ENCODE peak calls at places on chromosome 6, in four cellular contexts. A is GM06990, O is iPS DF 6.9, V is uterus. W is an unnamed sample.

GRCh38 chr6:140041056-140041455 is 666.6 kb upstream of the CITED2 start:
- DNase-seq in A (no peak), O (no peak), V (no peak), W (peak; percentile 65)

GRCh38 chr6:38938741-38939140 is 109.8 kb upstream of the GLP1R start:
- DNase-seq in A (no peak), O (no peak), V (no peak), W (no peak)

GRCh38 chr6:333379-334002 is 41.2 kb downstream of the DUSP22 start:
- DNase-seq in A (no peak), O (no peak), V (no peak), W (no peak)

GRCh38 chr6:152099816-152100618 is 292.5 kb downstream of the ESR1 start:
- DNase-seq in A (no peak), O (no peak), V (no peak), W (peak; percentile 70)

GRCh38 chr6:25227854-25228253 is 51.3 kb upstream of the CARMIL1 start:
- DNase-seq in A (no peak), O (no peak), V (no peak), W (no peak)

GRCh38 chr6:134533991-134534390 is 216.1 kb upstream of the SGK1 start:
- DNase-seq in A (no peak), O (no peak), V (no peak), W (no peak)

GRCh38 chr6:19472168-19472567 is 365.0 kb upstream of the ID4 start:
- DNase-seq in A (no peak), O (no peak), V (no peak), W (peak; percentile 91)

GRCh38 chr6:79604583-79605037 is 26.5 kb upstream of the SH3BGRL2 start:
- DNase-seq in A (no peak), O (no peak), V (no peak), W (no peak)

GRCh38 chr6:169930799-169931198 is 179.4 kb downstream of the ERMARD start:
- DNase-seq in A (no peak), O (no peak), V (no peak), W (no peak)

GRCh38 chr6:20631525-20631924 is 97.3 kb downstream of the CDKAL1 start:
- DNase-seq in A (no peak), O (no peak), V (no peak), W (peak; percentile 55)

GRCh38 chr6:166604911-166605310 is 18.4 kb upstream of the RAMACL start:
- DNase-seq in A (no peak), O (no peak), V (no peak), W (no peak)

GRCh38 chr6:44101832-44102231 is 25.4 kb downstream of the MRPL14 start:
- DNase-seq in A (no peak), O (no peak), V (no peak), W (no peak)

GRCh38 chr6:108768792-108769524 is 79.3 kb upstream of the ARMC2 start:
- DNase-seq in A (no peak), O (no peak), V (no peak), W (no peak)

GRCh38 chr6:42104807-42105713 is 37.4 kb downstream of the C6orf132 start:
- DNase-seq in A (no peak), O (no peak), V (no peak), W (no peak)

GRCh38 chr6:144314003-144314485 is 28.9 kb downstream of the UTRN start:
- DNase-seq in A (no peak), O (no peak), V (peak; percentile 68), W (peak; percentile 84)

GRCh38 chr6:112282217-112282616 is 27.9 kb upstream of the LAMA4 start:
- DNase-seq in A (no peak), O (no peak), V (peak; percentile 72), W (peak; percentile 82)

GRCh38 chr6:159931112-159931511 is 37.8 kb upstream of the IGF2R start:
- DNase-seq in A (peak; percentile 71), O (no peak), V (no peak), W (no peak)

GRCh38 chr6:120869397-120869796 is 464.9 kb downstream of the TBC1D32 start:
- DNase-seq in A (no peak), O (no peak), V (no peak), W (no peak)

GRCh38 chr6:68039641-68040311 is 595.3 kb upstream of the ADGRB3 start:
- DNase-seq in A (no peak), O (no peak), V (no peak), W (no peak)
- H3K4me3 ChIP-seq in A (no peak overlapping the region), O (no peak overlapping the region), V (no peak overlapping the region), W (no peak overlapping the region)

GRCh38 chr6:117272886-117273285 is 7.5 kb downstream of the VGLL2 start:
- DNase-seq in A (no peak), O (no peak), V (no peak), W (no peak)

GRCh38 chr6:117269649-117270120 is 4.3 kb downstream of the VGLL2 start:
- DNase-seq in A (no peak), O (no peak), V (no peak), W (no peak)

GRCh38 chr6:117270121-117270959 is 5.0 kb downstream of the VGLL2 start:
- DNase-seq in A (no peak), O (no peak), V (no peak), W (no peak)

GRCh38 chr6:117270960-117271507 is 5.7 kb downstream of the VGLL2 start:
- DNase-seq in A (no peak), O (no peak), V (no peak), W (no peak)

DNA sequence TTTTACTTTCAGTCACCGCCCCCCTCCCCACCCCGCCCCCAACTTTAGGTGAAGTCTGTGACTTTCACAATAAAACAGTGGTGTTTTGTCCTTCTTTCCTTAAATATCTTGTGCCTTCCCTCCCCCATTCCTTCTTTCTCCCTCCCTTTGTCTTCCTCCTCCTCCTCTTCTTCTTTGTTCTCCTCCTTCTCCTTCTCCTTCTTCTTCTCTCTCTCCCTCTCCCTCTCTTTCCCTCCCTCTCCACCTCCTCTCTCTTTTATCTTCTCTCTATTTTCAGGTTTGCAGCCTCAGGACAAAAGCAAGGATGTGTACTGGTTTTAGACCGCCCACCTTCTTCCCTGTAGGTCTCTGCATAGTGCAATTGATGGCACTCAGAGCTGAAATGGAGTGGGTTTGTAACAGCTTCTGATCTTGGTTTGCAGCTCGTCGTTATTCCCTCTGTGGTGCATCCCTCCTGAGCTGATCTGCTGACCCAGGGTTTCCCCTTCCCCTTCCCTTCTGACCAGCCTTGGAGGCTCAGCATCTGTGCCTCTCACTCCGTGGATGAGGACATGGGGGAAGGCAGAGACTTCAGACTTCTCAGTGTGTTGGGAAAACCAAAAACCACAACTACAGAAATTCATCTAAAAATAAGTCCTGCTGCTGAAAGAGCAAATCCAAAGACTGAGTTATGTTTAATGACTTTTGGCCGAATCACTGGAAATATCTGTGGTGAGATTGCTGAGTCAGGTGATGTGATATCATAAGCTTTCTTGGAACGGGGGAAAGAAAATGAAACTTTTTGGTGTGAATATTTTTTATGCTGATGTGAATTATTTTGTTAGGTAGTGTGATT is 6.9 kb downstream of the VGLL2 start:
- DNase-seq in A (no peak), O (no peak), V (no peak), W (no peak)
- H3K4me3 ChIP-seq in A (no peak overlapping the region), O (no peak overlapping the region), V (no peak overlapping the region), W (no peak overlapping the region)

DNA sequence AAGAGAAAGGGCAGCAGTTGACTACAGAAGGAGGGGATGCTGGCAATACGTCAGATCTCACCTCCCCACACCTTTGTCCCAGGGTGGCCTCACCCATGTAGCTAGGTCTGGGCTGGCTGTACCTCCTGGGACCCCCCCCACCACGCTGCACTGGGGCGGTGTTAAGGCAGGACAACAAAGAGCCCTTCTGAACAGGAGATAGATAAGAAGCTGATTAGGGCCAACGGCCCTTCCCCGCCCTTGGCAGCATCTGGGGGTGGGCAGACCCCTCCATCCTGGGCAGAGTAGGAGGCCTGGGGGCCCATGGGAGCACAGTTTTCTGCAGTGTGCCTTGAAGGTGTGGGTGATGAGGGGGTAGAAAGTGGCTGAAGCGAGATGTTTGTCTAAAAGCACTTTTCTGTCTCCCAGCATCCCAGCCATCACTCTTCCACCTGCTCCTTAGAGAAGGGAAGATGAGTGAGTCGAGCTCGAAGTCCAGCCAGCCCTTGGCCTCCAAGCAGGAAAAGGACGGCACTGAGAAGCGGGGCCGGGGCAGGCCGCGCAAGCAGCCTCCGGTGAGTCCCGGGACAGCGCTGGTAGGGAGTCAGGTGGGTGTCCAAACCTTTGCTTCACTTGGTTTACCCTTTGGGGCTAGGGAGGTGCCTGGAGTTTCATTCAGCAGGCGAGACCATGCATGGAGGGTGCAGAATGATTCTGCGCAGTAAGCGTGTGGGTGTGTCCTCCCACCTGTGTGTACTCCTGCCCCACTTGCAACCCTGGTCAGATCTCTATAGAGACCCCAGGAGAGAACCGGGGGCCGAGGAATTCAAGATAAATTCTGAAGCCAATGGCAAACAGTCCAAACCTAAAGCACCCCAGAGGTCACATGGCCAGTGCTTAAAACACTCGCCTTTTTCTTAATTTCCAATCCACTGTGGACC is 3.9 kb downstream of the HMGA1 start:
- DNase-seq in A (no peak), O (no peak), V (no peak), W (no peak)
- H3K4me3 ChIP-seq in A (no peak overlapping the region), O (peak overlapping the region; percentile 5), V (no peak overlapping the region), W (no peak overlapping the region)

GRCh38 chr6:136550045-136550329 is 235 bp downstream of the MAP7 start:
- DNase-seq in A (no peak), O (no peak), V (peak; percentile 14), W (no peak)

GRCh38 chr6:136552054-136552453 is 1.8 kb upstream of the MAP7 start:
- DNase-seq in A (no peak), O (no peak), V (no peak), W (no peak)

GRCh38 chr6:136549359-136550044 is 720 bp downstream of the MAP7 start:
- DNase-seq in A (peak; percentile 11), O (no peak), V (peak; percentile 18), W (no peak)

GRCh38 chr6:136550330-136551071 is at the start of gene MAP7:
- DNase-seq in A (peak; percentile 61), O (peak; percentile 86), V (peak; percentile 47), W (no peak)

DNA sequence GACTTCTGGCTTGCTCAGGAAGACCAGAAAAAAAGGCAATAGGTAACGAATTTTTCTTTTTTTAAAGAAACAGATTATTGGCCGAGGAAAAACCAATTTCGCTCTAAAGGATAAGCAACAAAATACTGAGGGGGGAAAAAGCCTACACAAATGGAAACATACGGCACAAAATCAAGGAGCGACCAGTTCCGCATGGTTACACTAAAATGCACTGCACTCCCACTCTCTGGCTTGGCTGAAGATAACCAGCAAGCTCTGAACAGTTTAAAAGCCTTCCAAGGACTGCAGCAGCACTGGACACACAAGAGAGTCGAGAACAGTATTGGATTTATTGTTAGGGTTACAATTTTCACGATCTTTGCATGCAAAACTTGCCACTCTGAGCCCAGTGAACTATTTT is 881 bp upstream of the MAP7 start:
- DNase-seq in A (no peak), O (no peak), V (no peak), W (no peak)
- H3K4me3 ChIP-seq in A (no peak overlapping the region), O (peak overlapping the region; percentile 92), V (no peak overlapping the region), W (no peak overlapping the region)

DNA sequence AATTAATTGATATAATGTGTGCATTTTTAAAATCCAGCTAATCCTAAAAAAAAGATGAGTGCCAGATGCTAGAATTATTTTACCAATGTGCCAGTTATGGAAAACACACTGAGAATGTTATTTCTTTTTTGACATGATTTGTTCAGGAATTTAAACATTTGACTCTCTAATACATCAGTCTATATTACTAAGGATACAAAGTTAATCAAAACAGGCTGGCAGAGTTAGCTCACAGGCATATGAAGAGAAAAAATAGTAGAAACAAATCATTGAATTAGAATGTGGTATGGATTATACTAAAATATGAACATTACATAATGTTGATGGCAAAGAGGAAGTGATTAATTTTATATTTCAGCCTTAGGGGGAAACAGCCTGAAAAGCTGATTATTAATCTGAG is 368.3 kb upstream of the GJE1 start:
- DNase-seq in A (no peak), O (no peak), V (no peak), W (no peak)
- H3K4me3 ChIP-seq in A (no peak overlapping the region), O (no peak overlapping the region), V (no peak overlapping the region), W (no peak overlapping the region)